ENCODE peak calls at places on chromosomes 2 and 18, in four cellular contexts. G is HepG2, A is A549, T is GM12878. S is an unnamed sample.

GRCh38 chr2:178271629-178272333 is 77.5 kb downstream of the OSBPL6 start:
- DNase-seq in T (no peak), A (no peak), G (no peak), S (no peak)

GRCh38 chr18:8937112-8937641 is 165.3 kb upstream of the NDUFV2 start:
- DNase-seq in G (no peak), T (no peak), A (no peak), S (no peak)

GRCh38 chr2:110751642-110752041 is 19.3 kb downstream of the ACOXL start:
- DNase-seq in A (no peak), G (no peak), T (no peak), S (no peak)

GRCh38 chr2:65420712-65421431 is 11.5 kb downstream of the SPRED2 start:
- DNase-seq in G (no peak), A (peak), T (no peak), S (no peak)

GRCh38 chr18:24060644-24061043 is 46.1 kb downstream of the TTC39C start:
- DNase-seq in T (no peak), A (no peak), G (peak), S (no peak)

GRCh38 chr2:134181219-134181618 is 72.7 kb upstream of the MGAT5 start:
- DNase-seq in T (peak), G (no peak), A (no peak), S (no peak)

GRCh38 chr2:88521445-88522070 is 69.1 kb upstream of the FOXI3 start:
- DNase-seq in G (no peak), A (no peak), T (no peak), S (no peak)

GRCh38 chr18:66749030-66749429 is 145.1 kb upstream of the CDH19 start:
- DNase-seq in A (no peak), G (peak), T (no peak), S (peak)

GRCh38 chr2:207767461-207768167 is 2.1 kb downstream of the FZD5 start:
- DNase-seq in T (no peak), A (peak), G (peak), S (peak)

GRCh38 chr2:2942225-2942624 is 435.4 kb downstream of the EIPR1 start:
- DNase-seq in T (no peak), A (no peak), G (no peak), S (no peak)

GRCh38 chr2:196853301-196854087 is 44.3 kb upstream of the C2orf66 start:
- DNase-seq in A (no peak), G (no peak), T (no peak), S (no peak)

GRCh38 chr2:63735263-63735662 is 106.4 kb upstream of the UGP2 start:
- DNase-seq in T (no peak), A (no peak), G (peak), S (no peak)

GRCh38 chr2:86617738-86618137 is 5.9 kb downstream of the RNF103 start:
- DNase-seq in G (no peak), A (no peak), T (no peak), S (no peak)

GRCh38 chr2:118386636-118387302 is 298.5 kb downstream of the INSIG2 start:
- DNase-seq in G (no peak), A (peak), T (no peak), S (no peak)

GRCh38 chr2:181642071-181642470 is 14.8 kb downstream of the CERKL start:
- DNase-seq in G (no peak), A (no peak), T (no peak), S (no peak)

GRCh38 chr18:28176674-28176932 is 327 bp downstream of the CDH2 start:
- DNase-seq in T (no peak), G (no peak), A (peak), S (no peak)

GRCh38 chr2:176872406-176872805 is 340.2 kb upstream of the HNRNPA3 start:
- DNase-seq in T (no peak), A (no peak), G (no peak), S (no peak)

GRCh38 chr18:73007195-73007934 is 139.6 kb upstream of the NETO1 start:
- DNase-seq in T (peak), A (no peak), G (no peak), S (no peak)

GRCh38 chr2:109260886-109261700 is 132.1 kb downstream of the SH3RF3 start:
- DNase-seq in T (no peak), A (no peak), G (peak), S (no peak)

GRCh38 chr2:199848323-199848722 is 2.7 kb downstream of the FTCDNL1 start:
- DNase-seq in A (no peak), T (no peak), G (no peak), S (no peak)

GRCh38 chr2:105426626-105427292 is 27.9 kb upstream of the FHL2 start:
- DNase-seq in T (no peak), G (no peak), A (no peak), S (no peak)

GRCh38 chr2:9113262-9113661 is 93.3 kb upstream of the ASAP2 start:
- DNase-seq in A (no peak), G (no peak), T (no peak), S (no peak)

GRCh38 chr2:187915810-187916209 is 361.6 kb upstream of the TFPI start:
- DNase-seq in A (no peak), G (no peak), T (no peak), S (no peak)

GRCh38 chr18:36993068-36993467 is 164.1 kb downstream of the KIAA1328 start:
- DNase-seq in G (no peak), T (no peak), A (no peak), S (no peak)

GRCh38 chr2:161223139-161223732 is 63.0 kb downstream of the TANK start:
- DNase-seq in A (no peak), G (peak), T (no peak), S (no peak)

GRCh38 chr2:241314181-241314932 is 1.1 kb downstream of the HDLBP start:
- DNase-seq in G (peak), T (no peak), A (peak), S (no peak)

GRCh38 chr18:77173274-77174030 is 40.9 kb upstream of the MBP start:
- DNase-seq in G (no peak), T (no peak), A (no peak), S (no peak)

GRCh38 chr2:58215429-58215828 is 25.7 kb downstream of the FANCL start:
- DNase-seq in A (no peak), T (no peak), G (no peak), S (no peak)
- TF ChIP-seq RFX5 in A (no peak), T (no peak), G (no peak), S (no peak)

GRCh38 chr2:194103941-194104655 is 1552.9 kb upstream of the SLC39A10 start:
- DNase-seq in T (no peak), G (no peak), A (no peak), S (no peak)
- H3K27ac ChIP-seq in T (no peak), G (no peak), A (no peak), S (no peak)

GRCh38 chr2:146461068-146461467 is 1383.8 kb upstream of the ACVR2A start:
- DNase-seq in T (no peak), G (no peak), A (no peak), S (no peak)
- TF ChIP-seq MAX in T (no peak), G (no peak), A (no peak), S (no peak)

GRCh38 chr2:98839292-98839691 is 96.7 kb downstream of the CRACDL start:
- DNase-seq in A (no peak), T (no peak), G (no peak), S (no peak)
- TF ChIP-seq RFX5 in A (no peak), T (no peak), G (no peak), S (no peak)

GRCh38 chr18:45325791-45326190 is 289.5 kb upstream of the SLC14A2 start:
- DNase-seq in T (no peak), G (no peak), A (no peak), S (no peak)

GRCh38 chr18:45324081-45324480 is 291.2 kb upstream of the SLC14A2 start:
- DNase-seq in G (no peak), T (no peak), A (no peak), S (no peak)

GRCh38 chr18:45326505-45326904 is 288.8 kb upstream of the SLC14A2 start:
- DNase-seq in A (no peak), G (no peak), T (no peak), S (no peak)

GRCh38 chr18:45322343-45322742 is 292.9 kb upstream of the SLC14A2 start:
- DNase-seq in T (no peak), G (no peak), A (no peak), S (no peak)

GRCh38 chr18:45324489-45325111 is 290.7 kb upstream of the SLC14A2 start:
- DNase-seq in G (no peak), T (no peak), A (no peak), S (no peak)
- H3K27ac ChIP-seq in G (no peak), T (no peak), A (no peak), S (no peak)

DNA sequence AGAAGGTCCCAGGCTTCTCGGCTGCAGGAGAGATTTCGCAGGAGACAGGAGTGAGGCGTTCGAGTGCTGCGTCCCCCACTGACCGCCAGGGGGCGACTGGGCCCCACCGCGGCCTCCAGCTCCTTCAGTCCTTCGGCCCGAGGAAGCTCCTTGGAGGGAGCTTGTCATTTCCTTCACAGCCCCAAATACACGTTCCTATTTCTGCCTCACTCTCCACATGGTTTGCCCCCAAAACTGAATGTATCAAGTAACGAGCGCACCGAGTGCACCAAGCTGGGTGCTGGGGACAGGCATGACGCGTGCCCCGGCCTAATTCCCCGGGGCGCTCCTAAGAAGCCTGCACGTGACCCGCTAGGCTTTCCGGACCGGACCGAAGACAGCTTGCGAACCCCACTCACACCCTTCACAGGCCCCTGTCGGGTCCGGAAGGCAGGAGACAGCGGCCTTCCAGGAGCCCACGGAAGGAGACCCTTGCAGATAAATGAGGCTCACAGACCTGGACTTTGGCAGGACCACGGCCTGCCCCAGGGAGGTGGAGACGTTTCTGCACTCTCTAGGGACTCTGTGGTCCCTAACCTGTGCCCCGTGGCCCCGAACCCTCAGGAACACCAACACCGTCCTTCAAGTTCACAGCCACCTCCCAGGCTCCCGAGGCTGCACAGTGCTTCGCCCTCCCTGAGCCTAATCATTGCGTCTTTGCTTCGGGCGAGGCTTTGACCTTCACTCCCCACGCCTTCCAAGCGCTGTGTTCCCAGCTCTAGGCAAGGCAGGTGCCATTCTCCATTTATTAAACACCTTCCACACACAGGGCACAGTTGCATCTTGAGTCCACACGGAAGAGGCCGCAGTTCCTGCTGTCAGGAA is 13.0 kb upstream of the FAHD2A start:
- DNase-seq in T (no peak), G (no peak), A (peak), S (peak)
- TF ChIP-seq MAX in T (no peak), G (no peak), A (no peak), S (no peak)

DNA sequence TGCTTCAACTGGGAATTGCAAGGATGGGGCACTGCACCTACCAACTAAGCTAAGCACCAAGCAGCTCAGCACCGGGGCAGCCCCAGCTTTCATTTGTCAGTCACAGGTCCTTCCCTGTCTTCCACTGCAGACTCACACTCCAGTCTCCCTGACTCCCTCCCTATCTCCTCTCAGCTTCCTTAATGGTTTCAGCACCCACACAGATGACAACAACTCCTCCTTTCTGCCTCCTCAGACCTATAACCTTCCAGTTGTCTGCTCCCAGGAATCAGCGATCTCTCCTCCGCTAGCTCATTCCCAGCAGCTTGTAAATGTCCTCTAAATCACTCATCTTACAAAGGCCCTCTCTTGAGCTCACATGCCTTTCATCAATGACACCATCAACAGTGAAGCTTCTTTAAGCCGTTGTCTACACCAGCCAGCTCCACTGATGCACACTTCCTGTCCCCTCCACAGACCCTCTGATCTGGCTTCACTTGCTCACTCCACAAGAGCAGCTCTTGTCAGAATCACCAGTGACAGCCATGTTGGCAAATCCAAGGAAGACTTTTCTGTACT is 32.1 kb downstream of the CLASP1 start:
- DNase-seq in G (no peak), T (no peak), A (no peak), S (no peak)
- TF ChIP-seq RFX5 in G (no peak), T (no peak), A (no peak), S (no peak)

GRCh38 chr2:224930124-224930523 is 112.1 kb downstream of the DOCK10 start:
- DNase-seq in G (no peak), T (no peak), A (no peak), S (no peak)
- H3K27ac ChIP-seq in G (no peak), T (peak), A (no peak), S (no peak)

S was measured in SK-N-SH.